ENCODE peak calls at places on chromosomes 12 and 14, in ten cellular contexts. One of them, this sample, is unnamed.

GRCh38 chr14:65065719-65066118 is 36.6 kb downstream of the MAX start:
- DNase-seq in ascending aorta: no peak
- DNase-seq in left lung: no peak
- DNase-seq in neural progenitor cell: no peak
- DNase-seq in OCI-LY7: no peak
- DNase-seq in brain microvascular endothelial cell: no peak
- DNase-seq in epithelial cell of prostate: peak; percentile 57
- DNase-seq in naive thymus-derived CD4-positive, alpha-beta T cell: no peak
- DNase-seq in tibial nerve: no peak
- DNase-seq in heart right ventricle: no peak
- DNase-seq in this sample: no peak

GRCh38 chr12:93526786-93527428 is 45.6 kb upstream of the SOCS2 start:
- DNase-seq in neural progenitor cell: peak; percentile 15
- DNase-seq in naive thymus-derived CD4-positive, alpha-beta T cell: no peak
- DNase-seq in ascending aorta: no peak
- DNase-seq in heart right ventricle: no peak
- DNase-seq in epithelial cell of prostate: peak; percentile 59
- DNase-seq in left lung: no peak
- DNase-seq in tibial nerve: no peak
- DNase-seq in brain microvascular endothelial cell: peak; percentile 95
- DNase-seq in OCI-LY7: no peak
- DNase-seq in this sample: no peak

GRCh38 chr14:92389598-92390126 is 66.7 kb downstream of the SLC24A4 start:
- DNase-seq in OCI-LY7: peak; percentile 11
- DNase-seq in left lung: no peak
- DNase-seq in tibial nerve: no peak
- DNase-seq in brain microvascular endothelial cell: no peak
- DNase-seq in neural progenitor cell: no peak
- DNase-seq in heart right ventricle: no peak
- DNase-seq in epithelial cell of prostate: no peak
- DNase-seq in ascending aorta: no peak
- DNase-seq in naive thymus-derived CD4-positive, alpha-beta T cell: no peak
- DNase-seq in this sample: no peak

GRCh38 chr12:96255077-96255476 is 60.9 kb downstream of the ELK3 start:
- DNase-seq in brain microvascular endothelial cell: peak; percentile 87
- DNase-seq in neural progenitor cell: no peak
- DNase-seq in tibial nerve: no peak
- DNase-seq in OCI-LY7: no peak
- DNase-seq in epithelial cell of prostate: no peak
- DNase-seq in heart right ventricle: peak; percentile 91
- DNase-seq in left lung: peak; percentile 61
- DNase-seq in ascending aorta: peak; percentile 82
- DNase-seq in naive thymus-derived CD4-positive, alpha-beta T cell: no peak
- DNase-seq in this sample: no peak

GRCh38 chr12:56601503-56601902 is 28.6 kb downstream of the BAZ2A start:
- DNase-seq in epithelial cell of prostate: no peak
- DNase-seq in left lung: no peak
- DNase-seq in ascending aorta: no peak
- DNase-seq in OCI-LY7: peak; percentile 39
- DNase-seq in tibial nerve: no peak
- DNase-seq in neural progenitor cell: no peak
- DNase-seq in heart right ventricle: peak; percentile 37
- DNase-seq in naive thymus-derived CD4-positive, alpha-beta T cell: no peak
- DNase-seq in brain microvascular endothelial cell: peak; percentile 10
- DNase-seq in this sample: peak; percentile 38

GRCh38 chr14:61636291-61636690 is 59.0 kb upstream of the HIF1A start:
- DNase-seq in neural progenitor cell: no peak
- DNase-seq in tibial nerve: no peak
- DNase-seq in brain microvascular endothelial cell: no peak
- DNase-seq in left lung: no peak
- DNase-seq in ascending aorta: no peak
- DNase-seq in OCI-LY7: no peak
- DNase-seq in heart right ventricle: no peak
- DNase-seq in epithelial cell of prostate: no peak
- DNase-seq in naive thymus-derived CD4-positive, alpha-beta T cell: no peak
- DNase-seq in this sample: no peak

GRCh38 chr14:55964081-55964480 is 154.1 kb upstream of the PELI2 start:
- DNase-seq in ascending aorta: no peak
- DNase-seq in brain microvascular endothelial cell: no peak
- DNase-seq in left lung: no peak
- DNase-seq in heart right ventricle: no peak
- DNase-seq in epithelial cell of prostate: no peak
- DNase-seq in naive thymus-derived CD4-positive, alpha-beta T cell: no peak
- DNase-seq in OCI-LY7: no peak
- DNase-seq in tibial nerve: no peak
- DNase-seq in neural progenitor cell: no peak
- DNase-seq in this sample: no peak

GRCh38 chr12:58741226-58741625 is 179.1 kb downstream of the LRIG3 start:
- DNase-seq in brain microvascular endothelial cell: no peak
- DNase-seq in ascending aorta: no peak
- DNase-seq in epithelial cell of prostate: no peak
- DNase-seq in left lung: no peak
- DNase-seq in tibial nerve: no peak
- DNase-seq in neural progenitor cell: no peak
- DNase-seq in heart right ventricle: no peak
- DNase-seq in naive thymus-derived CD4-positive, alpha-beta T cell: no peak
- DNase-seq in OCI-LY7: no peak
- DNase-seq in this sample: no peak

GRCh38 chr12:83958997-83959396 is 953.6 kb downstream of the SLC6A15 start:
- DNase-seq in OCI-LY7: no peak
- DNase-seq in ascending aorta: no peak
- DNase-seq in heart right ventricle: no peak
- DNase-seq in left lung: no peak
- DNase-seq in epithelial cell of prostate: no peak
- DNase-seq in neural progenitor cell: no peak
- DNase-seq in tibial nerve: no peak
- DNase-seq in brain microvascular endothelial cell: no peak
- DNase-seq in naive thymus-derived CD4-positive, alpha-beta T cell: no peak
- DNase-seq in this sample: no peak

DNA sequence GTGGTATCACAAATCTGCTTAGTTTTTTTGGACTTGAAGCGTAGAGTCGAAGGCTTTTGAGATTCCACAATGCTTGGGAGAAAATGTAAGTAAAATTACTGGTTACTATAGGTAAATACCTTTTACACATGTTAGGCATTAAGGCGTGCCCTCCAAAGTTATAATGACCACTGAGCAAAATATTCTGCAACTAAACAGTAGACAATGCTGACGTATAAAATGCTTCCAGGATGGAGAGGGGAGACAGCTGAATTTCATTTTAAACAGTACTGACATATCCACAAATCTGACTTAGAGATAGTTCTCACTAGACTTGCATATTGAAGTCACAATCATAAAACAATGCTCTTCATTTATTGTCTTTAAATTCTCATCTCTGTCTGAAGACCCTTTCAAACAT is 144.5 kb upstream of the DCN start:
- DNase-seq in neural progenitor cell: no peak
- DNase-seq in heart right ventricle: no peak
- DNase-seq in ascending aorta: no peak
- DNase-seq in naive thymus-derived CD4-positive, alpha-beta T cell: no peak
- DNase-seq in brain microvascular endothelial cell: no peak
- DNase-seq in OCI-LY7: no peak
- DNase-seq in tibial nerve: no peak
- DNase-seq in left lung: no peak
- DNase-seq in epithelial cell of prostate: no peak
- DNase-seq in this sample: no peak
- H3K27ac ChIP-seq in neural progenitor cell: no peak overlapping the region
- H3K27ac ChIP-seq in heart right ventricle: peak overlapping the region; percentile 29
- H3K27ac ChIP-seq in ascending aorta: peak overlapping the region; percentile 8
- H3K27ac ChIP-seq in naive thymus-derived CD4-positive, alpha-beta T cell: no peak overlapping the region
- H3K27ac ChIP-seq in brain microvascular endothelial cell: no peak overlapping the region
- H3K27ac ChIP-seq in OCI-LY7: no peak overlapping the region
- H3K27ac ChIP-seq in tibial nerve: peak overlapping the region; percentile 4
- H3K27ac ChIP-seq in left lung: no peak overlapping the region
- H3K27ac ChIP-seq in epithelial cell of prostate: no peak overlapping the region
- H3K27ac ChIP-seq in this sample: no peak overlapping the region

GRCh38 chr14:20478915-20479314 is 9.7 kb downstream of the PNP start:
- DNase-seq in epithelial cell of prostate: no peak
- DNase-seq in naive thymus-derived CD4-positive, alpha-beta T cell: no peak
- DNase-seq in brain microvascular endothelial cell: no peak
- DNase-seq in heart right ventricle: no peak
- DNase-seq in neural progenitor cell: no peak
- DNase-seq in tibial nerve: no peak
- DNase-seq in ascending aorta: no peak
- DNase-seq in left lung: no peak
- DNase-seq in OCI-LY7: no peak
- DNase-seq in this sample: no peak

GRCh38 chr14:20487402-20487742 is 18.0 kb upstream of the RNASE10 start:
- DNase-seq in left lung: no peak
- DNase-seq in brain microvascular endothelial cell: no peak
- DNase-seq in tibial nerve: no peak
- DNase-seq in OCI-LY7: no peak
- DNase-seq in neural progenitor cell: no peak
- DNase-seq in heart right ventricle: no peak
- DNase-seq in ascending aorta: no peak
- DNase-seq in epithelial cell of prostate: no peak
- DNase-seq in naive thymus-derived CD4-positive, alpha-beta T cell: no peak
- DNase-seq in this sample: no peak

GRCh38 chr14:20485900-20486299 is 16.7 kb downstream of the PNP start:
- DNase-seq in ascending aorta: no peak
- DNase-seq in epithelial cell of prostate: no peak
- DNase-seq in heart right ventricle: no peak
- DNase-seq in tibial nerve: no peak
- DNase-seq in naive thymus-derived CD4-positive, alpha-beta T cell: no peak
- DNase-seq in brain microvascular endothelial cell: no peak
- DNase-seq in left lung: no peak
- DNase-seq in OCI-LY7: no peak
- DNase-seq in neural progenitor cell: no peak
- DNase-seq in this sample: no peak

GRCh38 chr14:20486700-20487401 is 17.6 kb downstream of the PNP start:
- DNase-seq in left lung: no peak
- DNase-seq in naive thymus-derived CD4-positive, alpha-beta T cell: no peak
- DNase-seq in OCI-LY7: no peak
- DNase-seq in heart right ventricle: no peak
- DNase-seq in ascending aorta: no peak
- DNase-seq in neural progenitor cell: no peak
- DNase-seq in tibial nerve: no peak
- DNase-seq in brain microvascular endothelial cell: no peak
- DNase-seq in epithelial cell of prostate: no peak
- DNase-seq in this sample: no peak

GRCh38 chr14:20482382-20482781 is 13.2 kb downstream of the PNP start:
- DNase-seq in left lung: no peak
- DNase-seq in OCI-LY7: no peak
- DNase-seq in brain microvascular endothelial cell: no peak
- DNase-seq in neural progenitor cell: no peak
- DNase-seq in ascending aorta: no peak
- DNase-seq in heart right ventricle: no peak
- DNase-seq in naive thymus-derived CD4-positive, alpha-beta T cell: no peak
- DNase-seq in epithelial cell of prostate: no peak
- DNase-seq in tibial nerve: no peak
- DNase-seq in this sample: no peak
- H3K27ac ChIP-seq in left lung: no peak overlapping the region
- H3K27ac ChIP-seq in OCI-LY7: no peak overlapping the region
- H3K27ac ChIP-seq in brain microvascular endothelial cell: no peak overlapping the region
- H3K27ac ChIP-seq in neural progenitor cell: no peak overlapping the region
- H3K27ac ChIP-seq in ascending aorta: no peak overlapping the region
- H3K27ac ChIP-seq in heart right ventricle: no peak overlapping the region
- H3K27ac ChIP-seq in naive thymus-derived CD4-positive, alpha-beta T cell: no peak overlapping the region
- H3K27ac ChIP-seq in epithelial cell of prostate: no peak overlapping the region
- H3K27ac ChIP-seq in tibial nerve: no peak overlapping the region
- H3K27ac ChIP-seq in this sample: no peak overlapping the region

GRCh38 chr14:22462923-22463322 is 126.1 kb downstream of the DAD1 start:
- DNase-seq in naive thymus-derived CD4-positive, alpha-beta T cell: no peak
- DNase-seq in left lung: no peak
- DNase-seq in heart right ventricle: no peak
- DNase-seq in tibial nerve: no peak
- DNase-seq in ascending aorta: no peak
- DNase-seq in epithelial cell of prostate: no peak
- DNase-seq in brain microvascular endothelial cell: no peak
- DNase-seq in OCI-LY7: no peak
- DNase-seq in neural progenitor cell: no peak
- DNase-seq in this sample: no peak
- H3K27ac ChIP-seq in naive thymus-derived CD4-positive, alpha-beta T cell: no peak overlapping the region
- H3K27ac ChIP-seq in left lung: no peak overlapping the region
- H3K27ac ChIP-seq in heart right ventricle: no peak overlapping the region
- H3K27ac ChIP-seq in tibial nerve: no peak overlapping the region
- H3K27ac ChIP-seq in ascending aorta: no peak overlapping the region
- H3K27ac ChIP-seq in epithelial cell of prostate: no peak overlapping the region
- H3K27ac ChIP-seq in brain microvascular endothelial cell: no peak overlapping the region
- H3K27ac ChIP-seq in OCI-LY7: no peak overlapping the region
- H3K27ac ChIP-seq in neural progenitor cell: no peak overlapping the region
- H3K27ac ChIP-seq in this sample: no peak overlapping the region

GRCh38 chr14:51094901-51095853 is at the start of gene TRIM9:
- DNase-seq in OCI-LY7: peak; percentile 93
- DNase-seq in brain microvascular endothelial cell: peak; percentile 99
- DNase-seq in tibial nerve: peak; percentile 71
- DNase-seq in neural progenitor cell: peak; percentile 99
- DNase-seq in ascending aorta: peak; percentile 91
- DNase-seq in heart right ventricle: peak; percentile 91
- DNase-seq in epithelial cell of prostate: peak; percentile 66
- DNase-seq in left lung: peak; percentile 93
- DNase-seq in naive thymus-derived CD4-positive, alpha-beta T cell: peak; percentile 89
- DNase-seq in this sample: peak; percentile 91
- H3K27ac ChIP-seq in OCI-LY7: no peak within 1 kb of the TSS
- H3K27ac ChIP-seq in brain microvascular endothelial cell: peak within 1 kb of the TSS; percentile 77
- H3K27ac ChIP-seq in tibial nerve: peak within 1 kb of the TSS; percentile 72
- H3K27ac ChIP-seq in neural progenitor cell: no peak within 1 kb of the TSS
- H3K27ac ChIP-seq in ascending aorta: peak within 1 kb of the TSS; percentile 53
- H3K27ac ChIP-seq in heart right ventricle: peak within 1 kb of the TSS; percentile 57
- H3K27ac ChIP-seq in epithelial cell of prostate: peak within 1 kb of the TSS; percentile 11
- H3K27ac ChIP-seq in left lung: no peak within 1 kb of the TSS
- H3K27ac ChIP-seq in naive thymus-derived CD4-positive, alpha-beta T cell: peak within 1 kb of the TSS; percentile 58
- H3K27ac ChIP-seq in this sample: peak within 1 kb of the TSS; percentile 52

GRCh38 chr12:10364839-10365681 is 24.8 kb downstream of the KLRK1 start:
- DNase-seq in left lung: peak; percentile 76
- DNase-seq in OCI-LY7: peak; percentile 91
- DNase-seq in naive thymus-derived CD4-positive, alpha-beta T cell: peak; percentile 34
- DNase-seq in epithelial cell of prostate: no peak
- DNase-seq in ascending aorta: peak; percentile 73
- DNase-seq in brain microvascular endothelial cell: peak; percentile 80
- DNase-seq in neural progenitor cell: peak; percentile 45
- DNase-seq in tibial nerve: no peak
- DNase-seq in heart right ventricle: peak; percentile 76
- DNase-seq in this sample: no peak
- H3K27ac ChIP-seq in left lung: peak overlapping the region; percentile 92
- H3K27ac ChIP-seq in OCI-LY7: peak overlapping the region; percentile 84
- H3K27ac ChIP-seq in naive thymus-derived CD4-positive, alpha-beta T cell: peak overlapping the region; percentile 85
- H3K27ac ChIP-seq in epithelial cell of prostate: peak overlapping the region; percentile 95
- H3K27ac ChIP-seq in ascending aorta: peak overlapping the region; percentile 90
- H3K27ac ChIP-seq in brain microvascular endothelial cell: peak overlapping the region; percentile 91
- H3K27ac ChIP-seq in neural progenitor cell: no peak overlapping the region
- H3K27ac ChIP-seq in tibial nerve: peak overlapping the region; percentile 85
- H3K27ac ChIP-seq in heart right ventricle: peak overlapping the region; percentile 85
- H3K27ac ChIP-seq in this sample: peak overlapping the region; percentile 71

GRCh38 chr14:35806006-35806907 is 2.8 kb downstream of the RALGAPA1 start:
- DNase-seq in OCI-LY7: no peak
- DNase-seq in tibial nerve: no peak
- DNase-seq in neural progenitor cell: no peak
- DNase-seq in left lung: no peak
- DNase-seq in epithelial cell of prostate: no peak
- DNase-seq in naive thymus-derived CD4-positive, alpha-beta T cell: no peak
- DNase-seq in heart right ventricle: no peak
- DNase-seq in ascending aorta: no peak
- DNase-seq in brain microvascular endothelial cell: no peak
- DNase-seq in this sample: no peak
- H3K27ac ChIP-seq in OCI-LY7: no peak overlapping the region
- H3K27ac ChIP-seq in tibial nerve: no peak overlapping the region
- H3K27ac ChIP-seq in neural progenitor cell: no peak overlapping the region
- H3K27ac ChIP-seq in left lung: no peak overlapping the region
- H3K27ac ChIP-seq in epithelial cell of prostate: no peak overlapping the region
- H3K27ac ChIP-seq in naive thymus-derived CD4-positive, alpha-beta T cell: no peak overlapping the region
- H3K27ac ChIP-seq in heart right ventricle: no peak overlapping the region
- H3K27ac ChIP-seq in ascending aorta: no peak overlapping the region
- H3K27ac ChIP-seq in brain microvascular endothelial cell: no peak overlapping the region
- H3K27ac ChIP-seq in this sample: no peak overlapping the region